ENCODE peak calls at places on chromosomes 6 and 20, in five cellular contexts. E, X, I, G and R are unnamed samples.

GRCh38 chr6:88377976-88378580 is 211.9 kb upstream of the CNR1 start:
- DNase-seq in E (no peak), X (no peak), I (no peak), G (no peak), R (no peak)

GRCh38 chr6:150043501-150044412 is 18.4 kb upstream of the RAET1L start:
- DNase-seq in E (no peak), X (no peak), I (no peak), G (no peak), R (no peak)

GRCh38 chr6:169132361-169132895 is 121.2 kb downstream of the THBS2 start:
- DNase-seq in E (no peak), X (no peak), I (no peak), G (no peak), R (no peak)

GRCh38 chr6:142700032-142700431 is 244.9 kb downstream of the HIVEP2 start:
- DNase-seq in E (no peak), X (peak), I (no peak), G (no peak), R (no peak)

GRCh38 chr6:42848700-42849099 is 30.7 kb upstream of the RPL7L1 start:
- DNase-seq in E (no peak), X (no peak), I (no peak), G (no peak), R (no peak)

GRCh38 chr6:34967461-34967860 is 78.4 kb downstream of the ANKS1A start:
- DNase-seq in E (no peak), X (no peak), I (no peak), G (no peak), R (no peak)

GRCh38 chr6:143775326-143775725 is 67.8 kb upstream of the LTV1 start:
- DNase-seq in E (no peak), X (no peak), I (no peak), G (no peak), R (no peak)

GRCh38 chr6:125742433-125743120 is 6.9 kb upstream of the HEY2 start:
- DNase-seq in E (no peak), X (no peak), I (no peak), G (no peak), R (no peak)

GRCh38 chr20:20454850-20455627 is 87.1 kb downstream of the INSM1 start:
- DNase-seq in E (no peak), X (no peak), I (no peak), G (no peak), R (no peak)

GRCh38 chr6:74705451-74705850 is 500.4 kb downstream of the COL12A1 start:
- DNase-seq in E (no peak), X (no peak), I (no peak), G (no peak), R (no peak)

GRCh38 chr20:3863317-3863716 is 16.7 kb downstream of the MAVS start:
- DNase-seq in E (no peak), X (no peak), I (no peak), G (no peak), R (no peak)

GRCh38 chr20:16803965-16804792 is 56.0 kb downstream of the OTOR start:
- DNase-seq in E (no peak), X (peak), I (peak), G (peak), R (no peak)

GRCh38 chr6:30689022-30689865 is 1.5 kb downstream of the NRM start:
- DNase-seq in E (no peak), X (no peak), I (no peak), G (no peak), R (no peak)

GRCh38 chr6:26031595-26032386 is 55.4 kb upstream of the HFE start:
- DNase-seq in E (peak), X (peak), I (peak), G (peak), R (peak)

GRCh38 chr6:150445486-150445885 is 76.7 kb downstream of the IYD start:
- DNase-seq in E (no peak), X (no peak), I (no peak), G (no peak), R (no peak)

GRCh38 chr6:16781348-16782169 is 20.3 kb upstream of the ATXN1 start:
- DNase-seq in E (no peak), X (no peak), I (no peak), G (no peak), R (no peak)

GRCh38 chr20:18032977-18033892 is 24.5 kb downstream of the OVOL2 start:
- DNase-seq in E (no peak), X (no peak), I (peak), G (no peak), R (no peak)

GRCh38 chr20:5001174-5002076 is at the start of gene SLC23A2:
- DNase-seq in E (no peak), X (peak), I (peak), G (peak), R (no peak)

GRCh38 chr20:59001449-59002171 is 5.4 kb downstream of the CTSZ start:
- DNase-seq in E (no peak), X (no peak), I (no peak), G (no peak), R (no peak)

GRCh38 chr6:137707590-137708360 is 159.3 kb upstream of the TNFAIP3 start:
- DNase-seq in E (peak), X (no peak), I (peak), G (peak), R (no peak)

GRCh38 chr20:45034436-45034835 is 66.5 kb downstream of the KCNS1 start:
- DNase-seq in E (no peak), X (no peak), I (no peak), G (no peak), R (no peak)

GRCh38 chr6:116200619-116201249 is 53.1 kb downstream of the TSPYL4 start:
- DNase-seq in E (no peak), X (no peak), I (no peak), G (no peak), R (no peak)

GRCh38 chr6:125102901-125103300 is 50.7 kb upstream of the TPD52L1 start:
- DNase-seq in E (no peak), X (no peak), I (no peak), G (no peak), R (no peak)

GRCh38 chr6:115667478-115667996 is 393.2 kb downstream of the FRK start:
- DNase-seq in E (no peak), X (no peak), I (no peak), G (no peak), R (no peak)

GRCh38 chr20:45835230-45836224 is 1.9 kb downstream of the SNX21 start:
- DNase-seq in E (no peak), X (no peak), I (no peak), G (no peak), R (no peak)

GRCh38 chr6:14074723-14075503 is 42.7 kb upstream of the CD83 start:
- DNase-seq in E (no peak), X (no peak), I (no peak), G (no peak), R (no peak)

GRCh38 chr6:149147191-149147590 is 170.3 kb upstream of the TAB2 start:
- DNase-seq in E (no peak), X (no peak), I (no peak), G (no peak), R (no peak)

GRCh38 chr6:159061146-159061545 is 16.4 kb upstream of the TAGAP start:
- DNase-seq in E (no peak), X (no peak), I (no peak), G (no peak), R (no peak)

GRCh38 chr6:127483399-127484055 is 24.3 kb upstream of the KIAA0408 start:
- DNase-seq in E (no peak), X (no peak), I (peak), G (no peak), R (no peak)

GRCh38 chr20:19397676-19398075 is 185.2 kb downstream of the SLC24A3 start:
- DNase-seq in E (no peak), X (no peak), I (peak), G (no peak), R (no peak)

GRCh38 chr6:118553132-118553531 is 5.0 kb downstream of the PLN start:
- DNase-seq in E (no peak), X (no peak), I (no peak), G (no peak), R (no peak)

GRCh38 chr6:107323133-107323785 is 136.1 kb downstream of the PDSS2 start:
- DNase-seq in E (no peak), X (no peak), I (no peak), G (no peak), R (no peak)

GRCh38 chr6:114989279-114989964 is 646.6 kb upstream of the HS3ST5 start:
- DNase-seq in E (no peak), X (peak), I (no peak), G (no peak), R (no peak)

GRCh38 chr20:35947489-35947888 is 6.8 kb downstream of the SCAND1 start:
- DNase-seq in E (no peak), X (no peak), I (peak), G (no peak), R (no peak)

GRCh38 chr6:149045404-149045803 is 272.1 kb upstream of the TAB2 start:
- DNase-seq in E (no peak), X (no peak), I (peak), G (no peak), R (no peak)

GRCh38 chr6:85552652-85553051 is 41.0 kb downstream of the SNX14 start:
- DNase-seq in E (no peak), X (no peak), I (peak), G (no peak), R (no peak)

GRCh38 chr6:117677553-117678131 is 2.4 kb downstream of the NUS1 start:
- DNase-seq in E (peak), X (peak), I (no peak), G (no peak), R (no peak)

GRCh38 chr6:6605873-6606272 is 17.4 kb downstream of the LY86 start:
- DNase-seq in E (no peak), X (no peak), I (no peak), G (no peak), R (no peak)

DNA sequence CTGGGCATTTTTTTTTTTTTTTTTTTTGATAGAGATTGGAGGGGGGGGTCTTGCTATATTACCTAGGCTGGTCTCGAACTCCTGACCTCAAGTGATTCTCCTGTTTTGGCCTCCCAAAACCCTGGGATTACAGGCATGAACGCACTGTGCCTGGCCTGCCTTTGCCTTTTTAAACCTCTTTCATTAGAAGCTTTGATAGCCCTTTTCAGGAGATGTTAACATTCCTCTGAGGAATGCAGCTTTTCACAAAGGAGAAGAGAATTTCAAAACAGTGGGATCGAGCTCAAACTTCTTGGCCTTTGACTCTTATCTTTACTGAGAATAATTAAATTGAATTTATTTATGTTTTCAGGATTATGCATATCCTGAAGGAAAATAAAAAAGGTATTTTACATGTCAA is 31.3 kb downstream of the SLC26A8 start:
- DNase-seq in E (no peak), X (no peak), I (peak), G (no peak), R (no peak)
- H3K27ac ChIP-seq in E (no peak), X (no peak), I (no peak), G (no peak), R (no peak)

GRCh38 chr20:62900692-62901584 is 25.4 kb downstream of the DIDO1 start:
- DNase-seq in E (no peak), X (no peak), I (peak), G (peak), R (peak)
- TF ChIP-seq POLR2AphosphoS5 in E (no peak), X (peak), I (no peak), G (no peak), R (no peak)

GRCh38 chr20:10661261-10661660 is 12.5 kb downstream of the JAG1 start:
- DNase-seq in E (no peak), X (no peak), I (no peak), G (no peak), R (no peak)
- H3K27ac ChIP-seq in E (no peak), X (no peak), I (peak), G (peak), R (peak)

GRCh38 chr6:111558690-111559192 is 46.9 kb downstream of the TRAF3IP2 start:
- DNase-seq in E (no peak), X (no peak), I (no peak), G (no peak), R (no peak)

GRCh38 chr6:111556004-111556403 is 49.7 kb downstream of the TRAF3IP2 start:
- DNase-seq in E (no peak), X (no peak), I (no peak), G (no peak), R (no peak)

GRCh38 chr6:111563581-111563980 is 42.1 kb downstream of the TRAF3IP2 start:
- DNase-seq in E (no peak), X (no peak), I (no peak), G (no peak), R (no peak)

GRCh38 chr6:111562271-111562670 is 43.4 kb downstream of the TRAF3IP2 start:
- DNase-seq in E (no peak), X (no peak), I (no peak), G (no peak), R (no peak)

DNA sequence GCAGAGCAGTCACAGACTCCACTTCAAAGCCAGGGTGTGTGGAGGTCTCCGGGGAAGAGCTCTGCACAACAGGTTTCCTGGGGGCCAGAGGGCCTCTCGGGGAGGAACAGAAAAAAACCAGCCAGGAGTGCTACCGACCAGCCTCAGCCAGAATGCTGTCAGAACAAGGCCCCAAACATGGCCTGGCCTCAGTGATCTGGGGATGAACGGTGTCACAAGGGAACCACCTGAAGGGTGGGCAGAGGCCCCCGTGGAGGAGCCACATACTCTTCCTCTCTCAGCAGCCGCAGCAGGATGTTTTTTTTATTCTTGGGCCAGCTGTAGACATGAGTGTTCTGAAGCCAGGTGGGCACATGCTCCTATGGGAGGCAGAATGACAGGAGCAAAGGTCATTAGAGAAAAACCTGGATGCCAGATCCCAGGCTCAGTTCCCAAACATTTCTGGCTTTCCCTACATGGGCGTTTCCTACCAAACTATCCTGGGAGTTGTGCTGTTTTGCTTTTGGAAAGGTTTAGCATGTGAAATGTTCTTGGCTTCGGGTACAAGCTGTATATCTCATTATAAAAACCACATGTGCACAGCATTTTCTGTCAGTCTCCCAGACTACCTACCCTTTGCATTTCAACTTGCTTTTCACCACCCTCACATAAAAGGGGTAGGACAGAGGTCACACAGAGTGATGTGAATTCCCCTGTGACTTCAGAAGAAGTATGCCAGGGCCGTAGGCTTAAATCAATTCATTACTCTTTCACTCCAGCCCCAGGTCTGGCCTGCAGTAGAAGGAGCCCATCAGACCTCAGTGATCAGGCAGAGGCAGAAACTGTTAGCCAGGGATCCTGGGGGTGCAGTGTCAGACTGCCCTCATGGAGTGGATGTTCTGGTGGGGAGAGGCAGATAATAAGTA is 46.2 kb downstream of the TRAF3IP2 start:
- DNase-seq in E (no peak), X (no peak), I (no peak), G (no peak), R (no peak)
- TF ChIP-seq POLR2AphosphoS5 in E (no peak), X (no peak), I (no peak), G (no peak), R (no peak)

DNA sequence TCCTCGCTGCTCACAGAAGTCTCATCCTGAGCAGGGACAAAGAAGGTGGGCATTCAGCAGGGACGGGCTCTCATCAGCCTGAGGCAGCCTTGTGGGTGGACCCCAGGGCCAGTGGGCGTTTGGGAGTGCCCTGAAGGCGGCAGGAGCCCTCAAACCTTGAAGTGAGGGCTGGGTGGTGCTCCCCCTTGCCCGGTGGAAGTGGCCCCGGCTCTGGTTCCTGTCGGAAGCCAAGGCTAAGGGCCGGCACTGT is 110.5 kb downstream of the NOL4L start:
- DNase-seq in E (no peak), X (no peak), I (no peak), G (no peak), R (no peak)
- H3K27ac ChIP-seq in E (peak), X (no peak), I (peak), G (peak), R (peak)

GRCh38 chr6:47044418-47044817 is 2.3 kb upstream of the ADGRF1 start:
- DNase-seq in E (no peak), X (no peak), I (no peak), G (peak), R (no peak)
- TF ChIP-seq POLR2AphosphoS5 in E (no peak), X (no peak), I (no peak), G (peak), R (no peak)

DNA sequence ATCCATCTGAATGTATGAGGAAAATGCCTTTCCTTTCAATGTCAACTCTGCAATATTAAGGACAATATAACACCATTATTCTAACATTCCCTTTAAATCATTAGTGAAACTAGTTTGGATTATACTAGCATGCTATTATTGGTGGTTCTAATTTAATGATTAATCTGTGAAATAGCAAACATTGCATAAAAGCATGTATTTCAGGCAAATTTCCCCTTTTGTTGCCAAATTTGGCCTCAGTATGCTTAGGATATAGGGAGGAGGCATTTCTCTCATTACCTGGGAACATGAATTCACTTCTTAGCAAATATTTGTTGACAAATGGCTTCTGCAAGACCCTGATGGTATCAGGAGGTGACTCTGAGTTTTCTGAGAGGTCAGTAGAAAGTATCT is 1.6 kb downstream of the TPMT start:
- DNase-seq in E (no peak), X (no peak), I (no peak), G (no peak), R (no peak)
- H3K27ac ChIP-seq in E (peak), X (peak), I (no peak), G (peak), R (no peak)

GRCh38 chr20:13800728-13801134 is 15.9 kb downstream of the NDUFAF5 start:
- DNase-seq in E (no peak), X (no peak), I (no peak), G (peak), R (peak)
- TF ChIP-seq POLR2AphosphoS5 in E (peak), X (no peak), I (no peak), G (peak), R (peak)

DNA sequence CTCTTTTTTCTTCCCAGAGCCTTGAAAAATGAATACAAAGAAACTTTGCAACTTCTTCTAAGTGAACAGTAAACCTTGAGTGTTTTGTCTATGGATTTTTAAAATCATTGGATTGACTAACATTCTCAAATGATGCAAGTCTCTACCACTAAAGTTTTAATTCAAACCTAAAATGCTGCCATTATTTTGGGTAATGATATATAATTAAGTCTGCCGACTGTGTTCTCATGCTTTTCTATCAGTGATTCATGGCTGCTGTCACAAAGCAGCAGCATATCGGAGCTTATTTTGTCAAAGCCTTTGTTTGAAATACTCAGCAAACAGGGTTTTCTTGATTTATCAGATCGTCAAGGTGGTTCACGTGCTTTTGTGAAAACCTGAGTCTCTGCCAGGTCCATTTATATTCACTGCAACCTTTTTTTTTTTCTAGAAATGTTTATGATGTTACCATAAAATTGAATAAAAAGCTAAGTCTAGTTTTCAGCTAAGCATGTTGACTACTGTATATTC is 96.3 kb downstream of the GJA1 start:
- DNase-seq in E (no peak), X (no peak), I (no peak), G (no peak), R (no peak)
- H3K27ac ChIP-seq in E (no peak), X (no peak), I (no peak), G (no peak), R (no peak)

GRCh38 chr6:112241820-112242443 is 12.4 kb downstream of the LAMA4 start:
- DNase-seq in E (no peak), X (no peak), I (no peak), G (no peak), R (no peak)

GRCh38 chr6:112247275-112247674 is 7.1 kb downstream of the LAMA4 start:
- DNase-seq in E (no peak), X (no peak), I (no peak), G (no peak), R (no peak)

GRCh38 chr6:112245511-112246203 is 8.7 kb downstream of the LAMA4 start:
- DNase-seq in E (no peak), X (no peak), I (no peak), G (no peak), R (no peak)

GRCh38 chr6:112243861-112244415 is 10.4 kb downstream of the LAMA4 start:
- DNase-seq in E (no peak), X (no peak), I (peak), G (no peak), R (no peak)

GRCh38 chr6:112244428-112244827 is 9.9 kb downstream of the LAMA4 start:
- DNase-seq in E (no peak), X (no peak), I (no peak), G (no peak), R (no peak)
- TF ChIP-seq POLR2AphosphoS5 in E (no peak), X (no peak), I (no peak), G (no peak), R (no peak)